ENCODE peak calls at places on chromosomes 11 and 22, in six cellular contexts. W is activated CD8-positive, alpha-beta memory T cell treated with anti-CD3 and anti-CD28 coated beads, Interleukin-2, amount 10 ng/mL, durations not matched to agents 7 days and 5 days; G is activated effector memory CD4-positive, alpha-beta T cell treated with anti-CD3 and anti-CD28 coated beads, Interleukin-2, amount 50 U/mL, for 16 hours; Y is D341Med; I is stimulated activated CD4-positive, alpha-beta T cell treated with anti-CD3 and anti-CD28 coated beads, Interleukin-4, amount 100 ng/mL, for 24 hours; R is brain microvascular endothelial cell. J is an unnamed sample.

GRCh38 chr11:111604392-111605009 is 2.3 kb downstream of the SIK2 start:
- DNase-seq in I (peak), W (no peak), G (no peak), R (peak), Y (peak), J (no peak)

GRCh38 chr22:43400449-43400848 is 11.4 kb upstream of the MPPED1 start:
- DNase-seq in G (no peak), I (no peak), W (no peak), Y (no peak), R (no peak), J (no peak)

GRCh38 chr11:120574881-120575280 is 63.3 kb downstream of the GRIK4 start:
- DNase-seq in R (no peak), I (no peak), Y (no peak), W (no peak), G (peak), J (no peak)

GRCh38 chr22:37892566-37893338 is 13.3 kb upstream of the MICALL1 start:
- DNase-seq in G (no peak), W (no peak), R (no peak), I (no peak), Y (no peak), J (no peak)

GRCh38 chr11:105582497-105582896 is 27.4 kb upstream of the GRIA4 start:
- DNase-seq in Y (no peak), I (no peak), G (no peak), R (no peak), W (no peak), J (no peak)

GRCh38 chr22:39238966-39239510 is 5.7 kb downstream of the PDGFB start:
- DNase-seq in R (no peak), I (no peak), Y (no peak), W (no peak), G (no peak), J (no peak)

GRCh38 chr11:46238078-46238966 is 39.1 kb upstream of the CREB3L1 start:
- DNase-seq in W (peak), G (peak), I (peak), Y (peak), R (peak), J (no peak)

GRCh38 chr22:37967147-37967546 is 13.6 kb downstream of the POLR2F start:
- DNase-seq in W (no peak), Y (no peak), R (no peak), I (no peak), G (no peak), J (no peak)

GRCh38 chr11:28106351-28107043 is 1.5 kb downstream of the KIF18A start:
- DNase-seq in I (no peak), R (no peak), Y (no peak), G (no peak), W (no peak), J (no peak)

GRCh38 chr11:2987881-2988280 is 4.2 kb downstream of the NAP1L4 start:
- DNase-seq in Y (no peak), G (peak), W (peak), R (no peak), I (peak), J (no peak)

GRCh38 chr11:44992181-44992582 is 41.5 kb upstream of the TP53I11 start:
- DNase-seq in G (no peak), I (no peak), Y (no peak), W (peak), R (no peak), J (no peak)

GRCh38 chr22:45638834-45639746 is 32.5 kb upstream of the ATXN10 start:
- DNase-seq in G (no peak), R (peak), Y (no peak), I (no peak), W (no peak), J (no peak)

GRCh38 chr11:34732831-34733230 is 111.9 kb downstream of the EHF start:
- DNase-seq in Y (no peak), G (no peak), R (no peak), W (no peak), I (no peak), J (no peak)

GRCh38 chr11:35247428-35247827 is 108.5 kb downstream of the CD44 start:
- DNase-seq in W (peak), R (no peak), G (peak), Y (no peak), I (peak), J (no peak)

GRCh38 chr22:44732017-44732561 is 20.3 kb upstream of the ARHGAP8 start:
- DNase-seq in G (no peak), R (no peak), I (no peak), Y (no peak), W (no peak), J (no peak)

GRCh38 chr11:17687946-17688670 is 31.3 kb upstream of the MYOD1 start:
- DNase-seq in G (no peak), W (no peak), R (no peak), I (no peak), Y (no peak), J (peak)

GRCh38 chr11:11243258-11243789 is 109.7 kb downstream of the CSNK2A3 start:
- DNase-seq in W (no peak), R (no peak), I (no peak), G (no peak), Y (no peak), J (no peak)

GRCh38 chr11:60282291-60282690 is 1.8 kb downstream of the MS4A4A start:
- DNase-seq in R (no peak), Y (no peak), G (no peak), W (no peak), I (no peak), J (no peak)

GRCh38 chr22:46149493-46149997 is 781 bp upstream of the PPARA start:
- DNase-seq in I (peak), R (no peak), Y (peak), G (peak), W (peak), J (peak)

GRCh38 chr11:122140535-122140934 is 24.5 kb upstream of the BLID start:
- DNase-seq in W (no peak), Y (no peak), G (no peak), I (no peak), R (peak), J (no peak)

GRCh38 chr11:63833048-63833447 is 5.9 kb upstream of the MARK2 start:
- DNase-seq in I (no peak), W (no peak), G (no peak), Y (no peak), R (no peak), J (no peak)

J was measured in NCI-H524.